ENCODE peak calls at places on chromosomes 5 and 9, in six cellular contexts. D is fibroblast of lung, V is HepG2, C is kidney, R is IMR-90, L is HCT116. Z is an unnamed sample.

GRCh38 chr5:107300928-107301327 is 369.8 kb downstream of the EFNA5 start:
- DNase-seq in D (no peak), V (no peak), C (no peak), R (no peak), L (no peak), Z (no peak)

GRCh38 chr5:133421394-133421793 is 190.9 kb downstream of the FSTL4 start:
- DNase-seq in D (no peak), V (no peak), C (no peak), R (no peak), L (no peak), Z (no peak)

GRCh38 chr9:130970052-130970451 is 31.0 kb upstream of the FIBCD1 start:
- DNase-seq in D (no peak), V (no peak), C (no peak), R (no peak), L (no peak), Z (no peak)

GRCh38 chr9:19009566-19009965 is 23.4 kb downstream of the SAXO1 start:
- DNase-seq in D (no peak), V (no peak), C (no peak), R (no peak), L (no peak), Z (no peak)

GRCh38 chr5:148012806-148013205 is 51.0 kb upstream of the SPINK5 start:
- DNase-seq in D (no peak), V (no peak), C (no peak), R (no peak), L (no peak), Z (no peak)

GRCh38 chr9:113139225-113139829 is 11.5 kb upstream of the SLC31A2 start:
- DNase-seq in D (no peak), V (peak; percentile 97), C (no peak), R (no peak), L (no peak), Z (no peak)

GRCh38 chr9:16727452-16728127 is 142.9 kb downstream of the BNC2 start:
- DNase-seq in D (peak; percentile 56), V (no peak), C (no peak), R (peak; percentile 39), L (no peak), Z (no peak)

GRCh38 chr5:157473383-157474370 is 13.7 kb downstream of the NIPAL4 start:
- DNase-seq in D (no peak), V (no peak), C (no peak), R (peak; percentile 87), L (no peak), Z (no peak)

GRCh38 chr5:119810217-119810616 is 180.9 kb downstream of the FAM170A start:
- DNase-seq in D (no peak), V (no peak), C (no peak), R (no peak), L (no peak), Z (no peak)

GRCh38 chr5:102216559-102217157 is 79.4 kb downstream of the SLCO4C1 start:
- DNase-seq in D (no peak), V (peak; percentile 83), C (no peak), R (no peak), L (no peak), Z (no peak)

GRCh38 chr9:27626629-27627564 is 53.6 kb upstream of the C9orf72 start:
- DNase-seq in D (no peak), V (no peak), C (no peak), R (no peak), L (no peak), Z (no peak)

GRCh38 chr5:36457511-36458260 is 148.7 kb upstream of the SLC1A3 start:
- DNase-seq in D (no peak), V (no peak), C (no peak), R (no peak), L (no peak), Z (no peak)

GRCh38 chr5:177327539-177328522 is 16.1 kb upstream of the MXD3 start:
- DNase-seq in D (peak; percentile 51), V (peak; percentile 68), C (peak; percentile 69), R (peak; percentile 33), L (no peak), Z (no peak)

GRCh38 chr5:143230676-143230996 is 172.8 kb downstream of the NR3C1 start:
- DNase-seq in D (no peak), V (no peak), C (no peak), R (no peak), L (no peak), Z (no peak)

GRCh38 chr9:33229359-33230120 is 10.4 kb upstream of the SPINK4 start:
- DNase-seq in D (no peak), V (peak; percentile 78), C (peak; percentile 93), R (no peak), L (peak; percentile 92), Z (peak; percentile 97)

GRCh38 chr5:132054697-132055440 is 5.6 kb upstream of the IL3 start:
- DNase-seq in D (no peak), V (no peak), C (peak; percentile 58), R (no peak), L (no peak), Z (no peak)

GRCh38 chr5:10679336-10679988 is 81.6 kb downstream of the DAP start:
- DNase-seq in D (no peak), V (no peak), C (no peak), R (no peak), L (no peak), Z (no peak)

GRCh38 chr9:112278152-112278551 is 55.3 kb downstream of the PTBP3 start:
- DNase-seq in D (no peak), V (peak; percentile 6), C (no peak), R (peak; percentile 5), L (no peak), Z (no peak)

GRCh38 chr5:139593716-139594319 is 32.7 kb downstream of the UBE2D2 start:
- DNase-seq in D (peak; percentile 21), V (no peak), C (no peak), R (peak; percentile 69), L (peak; percentile 21), Z (no peak)

GRCh38 chr5:143874312-143874711 is 62.4 kb downstream of the HMHB1 start:
- DNase-seq in D (peak; percentile 34), V (no peak), C (no peak), R (peak; percentile 16), L (no peak), Z (no peak)

GRCh38 chr5:57805732-57806131 is 323.1 kb upstream of the ACTBL2 start:
- DNase-seq in D (peak; percentile 8), V (no peak), C (no peak), R (peak; percentile 83), L (no peak), Z (no peak)

GRCh38 chr5:57802131-57802530 is 319.5 kb upstream of the ACTBL2 start:
- DNase-seq in D (peak; percentile 58), V (no peak), C (no peak), R (no peak), L (no peak), Z (no peak)

GRCh38 chr5:57804007-57804444 is 321.4 kb upstream of the ACTBL2 start:
- DNase-seq in D (peak; percentile 75), V (no peak), C (no peak), R (peak; percentile 83), L (no peak), Z (no peak)

GRCh38 chr5:57805170-57805569 is 322.6 kb upstream of the ACTBL2 start:
- DNase-seq in D (no peak), V (no peak), C (no peak), R (no peak), L (no peak), Z (no peak)

GRCh38 chr5:57804500-57804899 is 321.9 kb upstream of the ACTBL2 start:
- DNase-seq in D (no peak), V (no peak), C (no peak), R (no peak), L (no peak), Z (no peak)
- H3K9ac ChIP-seq in D (no peak overlapping the region), V (no peak overlapping the region), C (no peak overlapping the region), R (no peak overlapping the region), L (no peak overlapping the region), Z (no peak overlapping the region)

DNA sequence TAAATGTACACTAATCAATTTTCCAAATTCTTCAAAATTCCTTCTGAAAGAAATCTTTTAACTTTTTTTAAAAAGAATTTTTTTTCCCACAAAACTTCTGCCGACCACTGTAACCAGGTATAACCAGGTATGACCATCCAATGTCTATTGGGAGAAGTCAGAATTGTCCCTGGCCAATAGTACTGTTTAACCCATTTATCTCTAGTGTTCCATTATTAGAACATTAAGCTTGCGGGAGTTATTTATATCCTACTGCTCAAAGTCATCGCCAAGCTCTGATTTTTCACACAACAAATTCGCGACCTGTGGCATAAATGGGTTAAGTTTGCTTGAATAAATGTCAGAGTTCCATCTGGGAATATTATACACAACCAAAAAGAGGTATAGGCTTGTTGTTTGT is 343.2 kb downstream of the ANXA1 start:
- DNase-seq in D (no peak), V (no peak), C (no peak), R (no peak), L (no peak), Z (no peak)
- TF ChIP-seq CTCF in D (no peak), V (no peak), C (no peak), R (no peak), L (no peak), Z (no peak)

DNA sequence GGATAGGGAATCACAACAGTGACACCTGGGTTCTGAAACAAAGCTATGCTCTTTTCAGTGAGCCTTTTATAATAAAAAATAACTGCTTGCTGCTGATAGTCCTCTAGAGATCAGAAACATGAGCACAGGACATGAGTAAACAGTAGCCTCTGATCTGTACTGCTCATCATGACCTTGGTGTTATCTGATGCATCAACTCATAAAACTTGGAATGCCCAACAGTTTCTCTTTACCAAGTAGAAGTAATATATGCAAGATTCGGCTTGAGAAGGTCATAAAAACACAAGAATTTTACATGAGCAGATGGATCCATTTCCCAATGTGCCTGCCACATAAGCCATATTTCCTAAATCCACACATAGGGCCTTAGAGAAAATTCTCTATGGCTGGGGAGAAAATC is 318.3 kb upstream of the GRAMD2B start:
- DNase-seq in D (no peak), V (no peak), C (no peak), R (no peak), L (no peak), Z (no peak)
- H3K4me3 ChIP-seq in D (no peak overlapping the region), V (no peak overlapping the region), C (no peak overlapping the region), R (no peak overlapping the region), L (no peak overlapping the region), Z (no peak overlapping the region)

DNA sequence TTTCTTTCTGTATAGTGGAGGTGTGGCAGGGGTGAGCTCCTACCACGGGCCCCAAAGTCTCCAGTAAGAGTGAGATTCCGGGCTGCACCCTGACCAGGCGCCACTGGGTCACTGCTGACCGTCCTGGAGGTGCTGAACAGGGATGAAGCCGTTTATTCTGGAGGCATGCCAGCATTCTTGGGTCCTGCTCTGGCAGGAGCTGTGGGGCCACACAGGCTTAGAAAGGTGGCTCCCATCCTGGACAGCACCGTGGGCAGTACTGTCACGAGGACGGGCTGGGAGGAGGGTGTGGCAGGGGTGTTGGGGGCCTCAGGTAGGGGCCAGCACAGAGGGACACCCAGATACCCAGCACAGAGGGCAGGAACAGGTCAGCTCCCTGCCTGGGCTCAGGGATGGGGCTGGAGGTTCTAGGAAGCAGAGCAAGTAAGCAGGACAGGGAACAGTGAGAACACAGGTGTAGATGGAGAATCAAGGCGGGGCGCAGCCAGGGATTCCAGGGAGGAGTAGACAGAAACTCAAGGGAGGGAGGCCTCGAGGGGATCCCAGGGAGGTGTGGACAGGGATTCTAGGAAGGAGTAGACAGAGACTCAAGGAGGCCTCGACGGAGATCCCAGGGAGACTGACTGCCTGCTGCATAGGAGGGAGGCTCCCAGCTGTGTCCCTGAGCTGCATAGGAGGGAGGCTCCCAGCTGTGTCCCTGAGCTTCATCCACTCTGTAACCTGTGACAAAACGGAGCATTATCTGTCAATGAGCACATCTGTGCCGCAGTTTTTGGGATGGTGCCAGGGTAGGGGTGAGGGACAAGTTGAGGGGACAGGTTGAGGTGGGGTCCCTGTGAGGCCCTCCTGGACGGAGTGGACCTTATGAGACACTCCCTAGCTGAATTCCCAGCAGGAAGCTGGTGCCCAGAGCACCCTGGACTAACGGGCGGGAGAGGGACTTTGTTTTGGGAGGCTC is 1.1 kb upstream of the PLEKHG4B start:
- DNase-seq in D (no peak), V (no peak), C (peak; percentile 41), R (no peak), L (no peak), Z (no peak)
- H3K9ac ChIP-seq in D (no peak overlapping the region), V (no peak overlapping the region), C (no peak overlapping the region), R (no peak overlapping the region), L (no peak overlapping the region), Z (no peak overlapping the region)

GRCh38 chr5:62791059-62791458 is 212.4 kb downstream of the LRRC70 start:
- DNase-seq in D (no peak), V (peak; percentile 10), C (no peak), R (no peak), L (peak; percentile 7), Z (no peak)
- TF ChIP-seq CTCF in D (no peak), V (peak; percentile 32), C (peak; percentile 29), R (peak; percentile 12), L (peak; percentile 46), Z (no peak)